ENCODE peak calls at places on chromosomes 3 and 15, in four cellular contexts. W is IMR-90, T is esophagus squamous epithelium, C is adrenal gland. R is an unnamed sample.

GRCh38 chr3:173796865-173797264 is 399.3 kb downstream of the NLGN1 start:
- DNase-seq in W (no peak), T (no peak), C (no peak), R (no peak)

GRCh38 chr3:172073262-172073915 is 34.0 kb downstream of the FNDC3B start:
- DNase-seq in W (no peak), T (no peak), C (no peak), R (no peak)

GRCh38 chr3:50559702-50560101 is 7.8 kb downstream of the C3orf18 start:
- DNase-seq in W (no peak), T (no peak), C (no peak), R (no peak)

GRCh38 chr15:84834969-84835368 is 17.8 kb downstream of the ALPK3 start:
- DNase-seq in W (no peak), T (no peak), C (no peak), R (no peak)

GRCh38 chr3:79140718-79141117 is 627.1 kb downstream of the ROBO1 start:
- DNase-seq in W (peak; percentile 72), T (no peak), C (no peak), R (no peak)

GRCh38 chr3:177427096-177427495 is 229.8 kb upstream of the TBL1XR1 start:
- DNase-seq in W (no peak), T (no peak), C (no peak), R (no peak)

GRCh38 chr3:48881006-48881405 is 17.7 kb downstream of the SLC25A20 start:
- DNase-seq in W (no peak), T (no peak), C (no peak), R (no peak)

GRCh38 chr15:68770206-68770605 is 50.5 kb downstream of the ANP32A start:
- DNase-seq in W (no peak), T (no peak), C (no peak), R (no peak)

GRCh38 chr3:81195483-81195882 is 566.0 kb downstream of the GBE1 start:
- DNase-seq in W (no peak), T (no peak), C (no peak), R (no peak)

GRCh38 chr3:66302288-66302687 is 81.5 kb downstream of the SLC25A26 start:
- DNase-seq in W (no peak), T (no peak), C (no peak), R (no peak)

GRCh38 chr3:126999383-126999782 is 16.5 kb downstream of the PLXNA1 start:
- DNase-seq in W (no peak), T (no peak), C (no peak), R (no peak)

GRCh38 chr3:52064561-52064960 is 8.2 kb upstream of the DUSP7 start:
- DNase-seq in W (no peak), T (no peak), C (no peak), R (no peak)

GRCh38 chr15:47756872-47757271 is 39.6 kb downstream of the SEMA6D start:
- DNase-seq in W (peak; percentile 91), T (no peak), C (peak; percentile 12), R (no peak)

GRCh38 chr15:56215769-56216168 is 27.9 kb downstream of the RFX7 start:
- DNase-seq in W (peak; percentile 88), T (no peak), C (no peak), R (no peak)

GRCh38 chr3:128076783-128077624 is 24.8 kb downstream of the SEC61A1 start:
- DNase-seq in W (no peak), T (no peak), C (no peak), R (no peak)

GRCh38 chr3:170584585-170585007 is 1.3 kb downstream of the SLC7A14 start:
- DNase-seq in W (peak; percentile 68), T (no peak), C (peak; percentile 78), R (peak; percentile 43)

GRCh38 chr3:37498126-37499039 is 324.0 kb upstream of the LRRFIP2 start:
- DNase-seq in W (no peak), T (no peak), C (no peak), R (no peak)

GRCh38 chr3:31377045-31377642 is 155.6 kb upstream of the STT3B start:
- DNase-seq in W (peak; percentile 88), T (no peak), C (peak; percentile 35), R (no peak)

GRCh38 chr3:128173241-128173640 is 20.0 kb downstream of the EEFSEC start:
- DNase-seq in W (no peak), T (no peak), C (no peak), R (no peak)

GRCh38 chr3:71370467-71370866 is 213.1 kb downstream of the FOXP1 start:
- DNase-seq in W (no peak), T (no peak), C (no peak), R (no peak)

GRCh38 chr3:123469323-123469995 is 20.6 kb upstream of the ADCY5 start:
- DNase-seq in W (no peak), T (no peak), C (no peak), R (no peak)

GRCh38 chr15:96330450-96331140 is at the start of gene NR2F2:
- DNase-seq in W (peak; percentile 99), T (peak; percentile 47), C (peak; percentile 96), R (peak; percentile 98)

GRCh38 chr3:37170097-37170496 is 4.3 kb downstream of the LRRFIP2 start:
- DNase-seq in W (peak; percentile 52), T (no peak), C (no peak), R (no peak)

GRCh38 chr3:53081318-53081717 is 35.4 kb upstream of the SFMBT1 start:
- DNase-seq in W (no peak), T (no peak), C (no peak), R (no peak)

GRCh38 chr3:139110072-139110830 is 65.6 kb upstream of the PRR23C start:
- DNase-seq in W (no peak), T (no peak), C (peak; percentile 44), R (peak; percentile 79)

GRCh38 chr15:62758952-62759349 is 283.6 kb upstream of the TPM1 start:
- DNase-seq in W (no peak), T (no peak), C (no peak), R (no peak)

GRCh38 chr15:29988689-29989088 is 94.1 kb upstream of the GOLGA8J start:
- DNase-seq in W (peak; percentile 11), T (no peak), C (no peak), R (no peak)

GRCh38 chr3:153927107-153927506 is 194.1 kb upstream of the ARHGEF26 start:
- DNase-seq in W (peak; percentile 60), T (no peak), C (no peak), R (no peak)

GRCh38 chr3:136929984-136930671 is 27.7 kb upstream of the IL20RB start:
- DNase-seq in W (peak; percentile 44), T (no peak), C (peak; percentile 66), R (peak; percentile 45)

GRCh38 chr3:177358968-177359600 is 161.8 kb upstream of the TBL1XR1 start:
- DNase-seq in W (no peak), T (peak; percentile 11), C (peak; percentile 53), R (no peak)

GRCh38 chr3:40588406-40588805 is 63.6 kb downstream of the ZNF621 start:
- DNase-seq in W (no peak), T (no peak), C (no peak), R (no peak)

DNA sequence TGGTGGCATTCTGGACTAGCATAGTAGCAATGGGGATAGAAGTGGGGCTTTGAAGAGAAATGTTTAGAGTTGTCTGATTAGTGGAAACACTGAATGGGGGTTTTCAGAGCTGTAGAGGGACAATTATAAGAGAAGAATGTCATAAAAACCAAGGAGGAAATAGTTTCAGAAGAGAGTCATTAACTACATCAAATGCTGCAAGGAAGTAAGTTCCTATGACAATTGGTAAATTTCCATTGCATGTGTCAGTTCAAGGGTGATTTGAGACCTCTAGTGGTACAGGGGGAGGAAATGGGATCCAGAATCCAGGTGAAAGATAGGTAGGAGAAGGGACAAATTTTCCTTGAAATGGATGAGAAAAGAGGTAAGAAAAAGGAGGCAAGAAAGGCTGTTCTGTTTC is 68.3 kb upstream of the TBC1D5 start:
- DNase-seq in W (peak; percentile 37), T (no peak), C (no peak), R (no peak)
- H3K27ac ChIP-seq in W (no peak overlapping the region), T (no peak overlapping the region), C (no peak overlapping the region), R (no peak overlapping the region)

DNA sequence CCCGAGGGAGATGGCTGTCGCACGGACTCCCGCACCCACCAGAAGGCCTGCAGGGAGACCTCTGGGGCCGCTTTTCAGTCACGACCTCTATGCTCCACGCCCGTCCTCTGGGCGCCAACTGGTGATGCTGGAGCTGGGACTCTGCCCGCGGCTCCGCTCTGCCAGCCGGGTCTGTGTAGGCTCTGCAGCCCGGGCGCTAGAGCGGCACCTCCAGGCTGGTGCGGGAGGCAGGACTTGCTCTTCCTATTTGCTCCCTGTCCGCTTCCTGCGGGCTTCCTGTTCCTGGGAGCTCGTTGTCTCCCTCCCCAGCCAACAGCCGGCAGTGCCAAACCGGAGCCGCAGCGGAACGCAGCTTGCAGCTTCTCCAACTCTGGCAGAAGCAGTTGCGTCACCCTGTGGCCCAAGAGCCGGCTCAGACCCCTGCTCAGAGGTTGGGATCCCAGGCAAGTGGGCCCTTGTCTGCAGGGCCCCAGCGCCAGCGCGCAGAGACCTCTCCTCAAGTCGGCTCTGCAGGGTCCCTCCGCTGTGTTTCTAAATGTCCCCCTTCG is 285.9 kb downstream of the XXYLT1 start:
- DNase-seq in W (peak; percentile 47), T (peak; percentile 16), C (peak; percentile 57), R (peak; percentile 79)
- H3K4me3 ChIP-seq in W (no peak overlapping the region), T (no peak overlapping the region), C (no peak overlapping the region), R (peak overlapping the region; percentile 8)

GRCh38 chr15:38453971-38454686 is at the start of gene FAM98B:
- DNase-seq in W (peak; percentile 85), T (peak; percentile 41), C (peak; percentile 86), R (peak; percentile 78)
- TF ChIP-seq POLR2A in W (peak; percentile 67), T (no peak), C (peak; percentile 41), R (no peak)

GRCh38 chr15:74543583-74543982 is 2.6 kb downstream of the ARID3B start:
- DNase-seq in W (no peak), T (no peak), C (no peak), R (no peak)

GRCh38 chr15:74545061-74545460 is 4.0 kb downstream of the ARID3B start:
- DNase-seq in W (peak; percentile 37), T (no peak), C (no peak), R (no peak)

GRCh38 chr15:74543043-74543422 is 2.0 kb downstream of the ARID3B start:
- DNase-seq in W (peak; percentile 33), T (no peak), C (no peak), R (no peak)

GRCh38 chr15:74548236-74548635 is 7.2 kb downstream of the ARID3B start:
- DNase-seq in W (no peak), T (no peak), C (no peak), R (no peak)

GRCh38 chr15:74545776-74546656 is 5.0 kb downstream of the ARID3B start:
- DNase-seq in W (peak; percentile 100), T (peak; percentile 47), C (peak; percentile 99), R (peak; percentile 86)
- H3K27ac ChIP-seq in W (no peak overlapping the region), T (peak overlapping the region; percentile 3), C (no peak overlapping the region), R (no peak overlapping the region)

GRCh38 chr15:89447676-89448075 is 48.7 kb downstream of the RHCG start:
- DNase-seq in W (no peak), T (no peak), C (no peak), R (no peak)
- H3K4me3 ChIP-seq in W (no peak overlapping the region), T (no peak overlapping the region), C (no peak overlapping the region), R (no peak overlapping the region)

R was measured in prostate gland.